ENCODE peak calls at places on chromosomes 4 and X, in four cellular contexts. One of them, this sample, is unnamed.

GRCh38 chr4:41400296-41400695 is 137.7 kb upstream of the LIMCH1 start:
- DNase-seq in heart right ventricle: no peak
- DNase-seq in fibroblast of villous mesenchyme: no peak
- DNase-seq in endothelial cell: no peak
- DNase-seq in this sample: no peak

GRCh38 chrX:149881081-149881711 is at the start of gene MAGEA8:
- DNase-seq in heart right ventricle: no peak
- DNase-seq in fibroblast of villous mesenchyme: no peak
- DNase-seq in endothelial cell: no peak
- DNase-seq in this sample: peak

GRCh38 chr4:92101609-92102231 is 202.0 kb upstream of the GRID2 start:
- DNase-seq in heart right ventricle: no peak
- DNase-seq in fibroblast of villous mesenchyme: peak
- DNase-seq in endothelial cell: no peak
- DNase-seq in this sample: no peak

GRCh38 chr4:7217453-7218310 is 25.3 kb downstream of the SORCS2 start:
- DNase-seq in heart right ventricle: no peak
- DNase-seq in fibroblast of villous mesenchyme: no peak
- DNase-seq in endothelial cell: no peak
- DNase-seq in this sample: no peak

GRCh38 chr4:176988226-176988625 is 195.5 kb upstream of the VEGFC start:
- DNase-seq in heart right ventricle: no peak
- DNase-seq in fibroblast of villous mesenchyme: peak
- DNase-seq in endothelial cell: no peak
- DNase-seq in this sample: no peak

GRCh38 chrX:115589419-115589818 is 28.4 kb downstream of the PLS3 start:
- DNase-seq in heart right ventricle: no peak
- DNase-seq in fibroblast of villous mesenchyme: no peak
- DNase-seq in endothelial cell: no peak
- DNase-seq in this sample: no peak

GRCh38 chr4:174451897-174452296 is 70.4 kb downstream of the HPGD start:
- DNase-seq in heart right ventricle: no peak
- DNase-seq in fibroblast of villous mesenchyme: no peak
- DNase-seq in endothelial cell: no peak
- DNase-seq in this sample: no peak

GRCh38 chrX:130851569-130851968 is 51.4 kb downstream of the ENOX2 start:
- DNase-seq in heart right ventricle: no peak
- DNase-seq in fibroblast of villous mesenchyme: no peak
- DNase-seq in endothelial cell: no peak
- DNase-seq in this sample: no peak

GRCh38 chrX:154043003-154043402 is 23.3 kb upstream of the IRAK1 start:
- DNase-seq in heart right ventricle: no peak
- DNase-seq in fibroblast of villous mesenchyme: peak
- DNase-seq in endothelial cell: no peak
- DNase-seq in this sample: no peak

GRCh38 chr4:7665321-7665720 is 230.6 kb upstream of the PSAPL1 start:
- DNase-seq in heart right ventricle: no peak
- DNase-seq in fibroblast of villous mesenchyme: no peak
- DNase-seq in endothelial cell: no peak
- DNase-seq in this sample: no peak

GRCh38 chr4:77126844-77127614 is 30.0 kb upstream of the CCNG2 start:
- DNase-seq in heart right ventricle: no peak
- DNase-seq in fibroblast of villous mesenchyme: peak
- DNase-seq in endothelial cell: no peak
- DNase-seq in this sample: peak

GRCh38 chrX:115425359-115425758 is 135.6 kb upstream of the PLS3 start:
- DNase-seq in heart right ventricle: no peak
- DNase-seq in fibroblast of villous mesenchyme: no peak
- DNase-seq in endothelial cell: no peak
- DNase-seq in this sample: no peak

GRCh38 chr4:158046345-158046744 is 126.5 kb downstream of the GASK1B start:
- DNase-seq in heart right ventricle: no peak
- DNase-seq in fibroblast of villous mesenchyme: peak
- DNase-seq in endothelial cell: no peak
- DNase-seq in this sample: no peak

GRCh38 chrX:15055146-15055930 is 182.1 kb downstream of the MOSPD2 start:
- DNase-seq in heart right ventricle: no peak
- DNase-seq in fibroblast of villous mesenchyme: no peak
- DNase-seq in endothelial cell: no peak
- DNase-seq in this sample: no peak

GRCh38 chr4:175998782-175999181 is 66.9 kb upstream of the WDR17 start:
- DNase-seq in heart right ventricle: no peak
- DNase-seq in fibroblast of villous mesenchyme: no peak
- DNase-seq in endothelial cell: no peak
- DNase-seq in this sample: no peak

GRCh38 chr4:106618920-106619319 is 250.3 kb upstream of the GIMD1 start:
- DNase-seq in heart right ventricle: no peak
- DNase-seq in fibroblast of villous mesenchyme: no peak
- DNase-seq in endothelial cell: no peak
- DNase-seq in this sample: no peak

GRCh38 chr4:79163981-79164490 is 161.8 kb downstream of the NAA11 start:
- DNase-seq in heart right ventricle: no peak
- DNase-seq in fibroblast of villous mesenchyme: no peak
- DNase-seq in endothelial cell: no peak
- DNase-seq in this sample: no peak

GRCh38 chr4:128866281-128866680 is 56.8 kb downstream of the JADE1 start:
- DNase-seq in heart right ventricle: no peak
- DNase-seq in fibroblast of villous mesenchyme: no peak
- DNase-seq in endothelial cell: no peak
- DNase-seq in this sample: no peak

GRCh38 chrX:36867143-36867542 is 141.0 kb upstream of the FAM47C start:
- DNase-seq in heart right ventricle: no peak
- DNase-seq in fibroblast of villous mesenchyme: peak
- DNase-seq in endothelial cell: peak
- DNase-seq in this sample: peak

GRCh38 chr4:40379248-40379647 is 44.1 kb downstream of the CHRNA9 start:
- DNase-seq in heart right ventricle: no peak
- DNase-seq in fibroblast of villous mesenchyme: no peak
- DNase-seq in endothelial cell: no peak
- DNase-seq in this sample: no peak

GRCh38 chrX:131816551-131817136 is 206.5 kb upstream of the STK26 start:
- DNase-seq in heart right ventricle: no peak
- DNase-seq in fibroblast of villous mesenchyme: peak
- DNase-seq in endothelial cell: no peak
- DNase-seq in this sample: peak

GRCh38 chr4:122824616-122825015 is 2.0 kb upstream of the FGF2 start:
- DNase-seq in heart right ventricle: no peak
- DNase-seq in fibroblast of villous mesenchyme: no peak
- DNase-seq in endothelial cell: no peak
- DNase-seq in this sample: no peak

GRCh38 chr4:122826596-122827257 is at the start of gene FGF2:
- DNase-seq in heart right ventricle: peak
- DNase-seq in fibroblast of villous mesenchyme: peak
- DNase-seq in endothelial cell: peak
- DNase-seq in this sample: peak

GRCh38 chr4:122827899-122828601 is 1.4 kb downstream of the FGF2 start:
- DNase-seq in heart right ventricle: no peak
- DNase-seq in fibroblast of villous mesenchyme: peak
- DNase-seq in endothelial cell: peak
- DNase-seq in this sample: peak

GRCh38 chr4:122826000-122826595 is 533 bp upstream of the FGF2 start:
- DNase-seq in heart right ventricle: no peak
- DNase-seq in fibroblast of villous mesenchyme: peak
- DNase-seq in endothelial cell: no peak
- DNase-seq in this sample: no peak

DNA sequence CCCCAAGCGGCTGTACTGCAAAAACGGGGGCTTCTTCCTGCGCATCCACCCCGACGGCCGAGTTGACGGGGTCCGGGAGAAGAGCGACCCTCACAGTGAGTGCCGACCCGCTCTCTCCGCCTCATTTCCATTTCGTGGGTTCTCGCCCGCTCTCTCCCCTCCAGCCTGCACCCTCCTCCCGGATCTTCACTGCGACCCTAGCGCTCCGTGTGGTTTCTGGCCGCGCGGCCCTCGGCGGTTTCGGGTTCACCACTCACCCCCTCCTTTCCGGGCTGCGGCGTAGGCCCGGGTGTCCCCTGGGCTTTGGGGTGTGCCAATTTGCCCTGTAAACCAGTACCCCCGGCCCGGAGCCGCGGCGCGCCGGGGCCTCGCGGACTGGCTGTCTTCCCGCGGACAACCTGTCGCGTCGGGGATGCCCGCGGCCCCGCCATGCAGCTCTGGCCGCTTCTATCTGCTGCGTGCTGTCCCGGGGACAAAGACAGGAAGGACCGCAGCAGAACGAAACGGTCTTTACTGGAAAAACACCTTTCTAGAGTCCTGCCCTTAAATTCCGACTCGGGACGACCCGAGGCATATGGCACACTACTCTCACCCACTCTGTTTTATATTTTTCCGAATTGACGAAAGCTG is 742 bp downstream of the FGF2 start:
- DNase-seq in heart right ventricle: peak
- DNase-seq in fibroblast of villous mesenchyme: peak
- DNase-seq in endothelial cell: peak
- DNase-seq in this sample: peak
- TF ChIP-seq CTCF in heart right ventricle: peak
- TF ChIP-seq CTCF in fibroblast of villous mesenchyme: no peak
- TF ChIP-seq CTCF in endothelial cell: no peak
- TF ChIP-seq CTCF in this sample: no peak

GRCh38 chr4:111136438-111136837 is 513.6 kb upstream of the PITX2 start:
- DNase-seq in heart right ventricle: no peak
- DNase-seq in fibroblast of villous mesenchyme: peak
- DNase-seq in endothelial cell: no peak
- DNase-seq in this sample: no peak
- TF ChIP-seq CTCF in heart right ventricle: no peak
- TF ChIP-seq CTCF in fibroblast of villous mesenchyme: peak
- TF ChIP-seq CTCF in endothelial cell: no peak
- TF ChIP-seq CTCF in this sample: no peak

GRCh38 chrX:85544609-85545008 is 165.1 kb upstream of the POF1B start:
- DNase-seq in heart right ventricle: no peak
- DNase-seq in fibroblast of villous mesenchyme: peak
- DNase-seq in endothelial cell: no peak
- DNase-seq in this sample: no peak
- TF ChIP-seq CTCF in heart right ventricle: peak
- TF ChIP-seq CTCF in fibroblast of villous mesenchyme: peak
- TF ChIP-seq CTCF in endothelial cell: peak
- TF ChIP-seq CTCF in this sample: no peak

GRCh38 chrX:155874571-155875244 is 6.4 kb upstream of the VAMP7 start:
- DNase-seq in heart right ventricle: no peak
- DNase-seq in fibroblast of villous mesenchyme: no peak
- DNase-seq in endothelial cell: no peak
- DNase-seq in this sample: no peak
- TF ChIP-seq CTCF in heart right ventricle: no peak
- TF ChIP-seq CTCF in fibroblast of villous mesenchyme: no peak
- TF ChIP-seq CTCF in endothelial cell: no peak
- TF ChIP-seq CTCF in this sample: no peak

DNA sequence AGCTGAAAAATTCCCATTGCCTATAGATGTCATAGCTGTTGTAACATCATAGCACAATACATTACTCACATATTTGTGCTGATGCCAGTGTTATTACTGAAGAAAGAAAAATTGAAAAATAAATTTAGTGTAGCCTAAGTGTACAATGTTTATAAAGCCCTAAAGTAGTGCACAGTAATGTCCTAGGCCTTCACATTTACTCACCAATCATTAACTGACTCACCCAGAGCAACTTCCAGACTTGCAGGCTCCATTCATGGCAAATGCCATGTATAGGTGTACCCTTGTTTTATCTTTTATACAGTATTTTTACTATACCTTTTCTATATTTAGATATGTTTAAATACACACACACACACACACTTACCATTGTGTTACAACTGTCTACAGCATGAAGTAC is 265.4 kb upstream of the MAGEB18 start:
- DNase-seq in heart right ventricle: no peak
- DNase-seq in fibroblast of villous mesenchyme: no peak
- DNase-seq in endothelial cell: no peak
- DNase-seq in this sample: no peak
- TF ChIP-seq CTCF in heart right ventricle: no peak
- TF ChIP-seq CTCF in fibroblast of villous mesenchyme: no peak
- TF ChIP-seq CTCF in endothelial cell: no peak
- TF ChIP-seq CTCF in this sample: no peak

GRCh38 chr4:18691431-18692200 is 670.1 kb upstream of the LCORL start:
- DNase-seq in heart right ventricle: no peak
- DNase-seq in fibroblast of villous mesenchyme: no peak
- DNase-seq in endothelial cell: peak
- DNase-seq in this sample: no peak
- TF ChIP-seq CTCF in heart right ventricle: no peak
- TF ChIP-seq CTCF in fibroblast of villous mesenchyme: no peak
- TF ChIP-seq CTCF in endothelial cell: no peak
- TF ChIP-seq CTCF in this sample: no peak

GRCh38 chr4:112938461-112939058 is 110.9 kb upstream of the ANK2 start:
- DNase-seq in heart right ventricle: no peak
- DNase-seq in fibroblast of villous mesenchyme: peak
- DNase-seq in endothelial cell: no peak
- DNase-seq in this sample: peak
- TF ChIP-seq CTCF in heart right ventricle: peak
- TF ChIP-seq CTCF in fibroblast of villous mesenchyme: peak
- TF ChIP-seq CTCF in endothelial cell: peak
- TF ChIP-seq CTCF in this sample: peak

GRCh38 chr4:115145393-115146160 is 32.2 kb upstream of the NDST4 start:
- DNase-seq in heart right ventricle: no peak
- DNase-seq in fibroblast of villous mesenchyme: peak
- DNase-seq in endothelial cell: no peak
- DNase-seq in this sample: no peak
- TF ChIP-seq CTCF in heart right ventricle: no peak
- TF ChIP-seq CTCF in fibroblast of villous mesenchyme: no peak
- TF ChIP-seq CTCF in endothelial cell: no peak
- TF ChIP-seq CTCF in this sample: no peak

This sample was measured in GM10248.